ENCODE peak calls at places on chromosomes 16 and 17, in eight cellular contexts. K, R, F, U, X, W, N and V are unnamed samples.

GRCh38 chr16:87129771-87130170 is 187.4 kb downstream of the C16orf95 start:
- DNase-seq in K (no peak), R (peak), F (peak), U (no peak), X (no peak), W (no peak), N (peak), V (peak)

GRCh38 chr16:71205482-71206131 is 24.9 kb downstream of the HYDIN start:
- DNase-seq in K (no peak), R (no peak), F (no peak), U (no peak), X (no peak), W (no peak), N (no peak), V (no peak)

GRCh38 chr17:5874486-5874885 is 195.7 kb upstream of the WSCD1 start:
- DNase-seq in K (no peak), R (no peak), F (no peak), U (no peak), X (no peak), W (no peak), N (peak), V (no peak)

GRCh38 chr17:10612957-10613744 is 44.0 kb downstream of the MYH3 start:
- DNase-seq in K (no peak), R (peak), F (no peak), U (peak), X (no peak), W (no peak), N (peak), V (no peak)

GRCh38 chr17:19341641-19342610 is 20.6 kb downstream of the B9D1 start:
- DNase-seq in K (peak), R (peak), F (no peak), U (peak), X (no peak), W (no peak), N (no peak), V (no peak)

GRCh38 chr16:84331998-84332780 is 36.1 kb upstream of the ATP2C2 start:
- DNase-seq in K (no peak), R (no peak), F (peak), U (peak), X (no peak), W (no peak), N (no peak), V (no peak)

GRCh38 chr17:28967240-28968135 is 16.2 kb upstream of the PHF12 start:
- DNase-seq in K (no peak), R (peak), F (no peak), U (no peak), X (no peak), W (peak), N (no peak), V (peak)

GRCh38 chr16:85610446-85611204 is 2.5 kb upstream of the GSE1 start:
- DNase-seq in K (peak), R (peak), F (peak), U (peak), X (peak), W (peak), N (peak), V (peak)

GRCh38 chr16:28313587-28313986 is 21.3 kb downstream of the SBK1 start:
- DNase-seq in K (no peak), R (no peak), F (no peak), U (no peak), X (no peak), W (no peak), N (no peak), V (no peak)

GRCh38 chr17:17511293-17511741 is 15.1 kb upstream of the RASD1 start:
- DNase-seq in K (no peak), R (no peak), F (no peak), U (no peak), X (no peak), W (peak), N (no peak), V (peak)

GRCh38 chr17:30930495-30930894 is 8.8 kb downstream of the ADAP2 start:
- DNase-seq in K (no peak), R (no peak), F (no peak), U (no peak), X (no peak), W (no peak), N (no peak), V (no peak)

GRCh38 chr16:15682105-15682570 is 32.1 kb downstream of the NDE1 start:
- DNase-seq in K (peak), R (peak), F (peak), U (peak), X (peak), W (peak), N (peak), V (peak)

GRCh38 chr17:4980644-4981216 is 6.7 kb downstream of the CAMTA2 start:
- DNase-seq in K (peak), R (peak), F (peak), U (peak), X (peak), W (peak), N (peak), V (peak)

GRCh38 chr17:57440522-57441269 is 184.4 kb downstream of the MSI2 start:
- DNase-seq in K (peak), R (peak), F (peak), U (peak), X (peak), W (no peak), N (peak), V (peak)

GRCh38 chr16:24228514-24228913 is 27.6 kb upstream of the CACNG3 start:
- DNase-seq in K (no peak), R (no peak), F (no peak), U (no peak), X (no peak), W (no peak), N (no peak), V (no peak)

GRCh38 chr16:19090916-19091315 is 22.8 kb upstream of the ITPRIPL2 start:
- DNase-seq in K (no peak), R (no peak), F (no peak), U (no peak), X (no peak), W (no peak), N (no peak), V (no peak)

GRCh38 chr16:57146735-57147134 is 39.1 kb downstream of the PSME3IP1 start:
- DNase-seq in K (peak), R (no peak), F (peak), U (no peak), X (no peak), W (no peak), N (no peak), V (peak)